ENCODE peak calls at places on chromosomes 16 and 17, in five cellular contexts. O is psoas muscle, T is K562, E is right cardiac atrium, P is left ventricle myocardium inferior. Z is an unnamed sample.

GRCh38 chr17:76909971-76910760 is 42.0 kb downstream of the MGAT5B start:
- DNase-seq in T (peak), P (peak), O (no peak), E (peak), Z (no peak)

GRCh38 chr17:16467886-16468285 is 24.1 kb downstream of the LRRC75A start:
- DNase-seq in P (no peak), O (no peak), E (no peak), T (no peak), Z (no peak)

GRCh38 chr16:19745286-19746018 is 27.4 kb downstream of the IQCK start:
- DNase-seq in E (no peak), T (no peak), P (no peak), O (no peak), Z (no peak)

GRCh38 chr16:65283238-65283651 is 161.4 kb upstream of the CDH11 start:
- DNase-seq in P (no peak), E (no peak), T (no peak), O (no peak), Z (no peak)

GRCh38 chr16:13305019-13305755 is 403.8 kb downstream of the SHISA9 start:
- DNase-seq in T (no peak), P (no peak), O (no peak), E (no peak), Z (no peak)

GRCh38 chr16:84989791-84990620 is 21.3 kb downstream of the ZDHHC7 start:
- DNase-seq in O (no peak), T (no peak), P (no peak), E (no peak), Z (no peak)

GRCh38 chr17:18932360-18933055 is 19.5 kb upstream of the SLC5A10 start:
- DNase-seq in P (no peak), O (no peak), E (no peak), T (no peak), Z (no peak)

GRCh38 chr16:74724820-74725549 is 24.3 kb upstream of the MLKL start:
- DNase-seq in E (no peak), O (no peak), T (no peak), P (no peak), Z (no peak)

GRCh38 chr17:79742951-79743476 is 12.3 kb downstream of the ENPP7 start:
- DNase-seq in E (no peak), P (no peak), O (no peak), T (no peak), Z (no peak)

GRCh38 chr17:75723201-75723930 is 2.1 kb downstream of the ITGB4 start:
- DNase-seq in T (no peak), E (no peak), P (peak), O (no peak), Z (no peak)

DNA sequence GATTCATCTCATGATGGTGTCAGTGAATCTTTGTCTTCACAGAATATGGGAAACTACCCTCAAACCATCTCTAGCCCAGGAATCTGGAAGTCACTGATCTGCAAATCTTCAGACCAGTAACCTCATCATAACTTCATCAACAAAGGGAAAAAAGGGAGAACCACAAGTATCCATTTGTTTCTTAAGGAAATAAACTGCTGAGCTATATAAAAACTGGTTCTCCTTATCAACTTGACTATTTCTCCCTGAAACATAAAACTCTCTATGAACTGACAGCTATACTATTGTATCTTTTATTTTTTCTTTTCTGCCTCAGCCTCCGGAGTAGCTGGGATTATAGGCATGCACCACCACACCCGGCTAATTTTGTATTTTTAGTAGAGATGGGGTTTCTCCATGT is 39.3 kb downstream of the TRIM37 start:
- DNase-seq in O (no peak), T (no peak), E (no peak), P (no peak), Z (no peak)
- H3K4me3 ChIP-seq in O (no peak), T (no peak), E (no peak), P (no peak), Z (no peak)

DNA sequence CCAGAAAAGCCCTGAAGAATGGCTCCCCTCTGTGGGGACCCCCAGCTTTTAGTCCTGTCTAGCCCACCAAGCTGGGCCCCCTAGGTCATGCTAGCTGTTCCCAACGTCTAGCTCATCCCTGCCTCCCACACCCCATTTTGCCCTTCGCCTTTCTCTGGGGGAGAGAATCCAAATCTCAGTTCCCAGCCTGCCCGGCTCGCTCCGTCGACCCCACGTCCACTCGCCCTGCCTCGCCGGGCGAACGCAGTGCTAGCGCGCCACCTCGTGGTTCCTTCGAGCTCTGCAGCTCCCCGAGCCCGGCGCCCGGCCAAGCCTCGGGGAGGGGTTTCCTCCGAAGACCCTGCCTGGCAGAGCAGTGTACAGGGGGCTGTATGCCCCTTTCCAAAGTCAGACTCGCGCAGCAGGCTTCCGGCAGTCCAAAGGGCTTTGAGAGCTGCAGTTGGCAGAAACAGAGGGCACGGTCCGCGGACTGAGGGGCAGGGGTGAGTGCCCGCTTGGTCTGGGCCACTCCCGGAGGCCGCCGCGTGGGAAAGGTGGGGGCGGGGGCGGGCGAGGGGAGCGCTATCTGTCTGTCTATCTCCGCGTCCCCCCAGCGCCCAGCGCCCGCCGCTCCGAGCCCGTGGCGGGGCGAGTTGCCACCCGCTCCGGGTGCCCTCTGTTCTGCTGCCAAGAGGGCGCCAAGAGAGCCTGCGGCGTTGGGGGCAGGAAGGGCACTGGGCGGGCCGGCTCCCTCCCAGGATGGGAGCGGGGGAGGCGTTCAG is 1.7 kb upstream of the DLX3 start:
- DNase-seq in E (peak), O (peak), T (peak), P (peak), Z (no peak)
- H3K4me3 ChIP-seq in E (peak), O (peak), T (no peak), P (peak), Z (peak)

GRCh38 chr17:61155590-61156181 is 244.0 kb upstream of the TBX2 start:
- DNase-seq in T (no peak), E (no peak), O (no peak), P (no peak), Z (no peak)
- H3K4me3 ChIP-seq in T (no peak), E (no peak), O (no peak), P (no peak), Z (peak)

DNA sequence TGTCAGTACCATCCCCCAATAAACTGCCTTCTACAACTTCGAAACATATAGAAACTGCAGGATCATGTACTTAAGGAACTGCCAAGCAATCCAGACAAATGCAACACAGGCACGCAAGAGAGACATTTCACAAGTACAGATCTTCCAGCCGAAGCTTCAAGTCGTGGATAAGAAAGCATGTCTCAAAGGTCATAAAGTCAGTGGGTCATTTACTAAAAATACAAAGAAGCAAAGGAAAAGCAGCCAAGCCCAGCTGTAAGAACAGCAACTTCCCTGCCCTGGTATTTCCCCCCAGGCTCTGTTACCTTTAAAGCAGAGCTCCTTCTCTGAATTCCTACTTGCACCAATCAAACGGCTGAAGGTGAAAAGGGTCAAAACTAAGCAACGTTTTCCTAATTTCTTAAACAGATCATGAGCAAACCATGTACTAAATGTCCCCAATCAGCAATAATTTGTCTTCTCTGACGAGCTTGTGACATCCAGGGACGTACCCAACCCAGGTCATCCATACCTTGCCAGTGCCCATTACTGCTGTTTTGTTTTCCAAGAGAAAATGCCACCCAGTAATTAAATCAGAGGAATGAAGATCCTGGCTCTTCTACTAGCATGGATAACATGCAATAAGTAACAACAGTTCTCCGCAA is 1.7 kb downstream of the AKTIP start:
- DNase-seq in O (no peak), T (no peak), E (no peak), P (no peak), Z (no peak)
- H3K4me3 ChIP-seq in O (peak), T (no peak), E (peak), P (peak), Z (peak)